ENCODE peak calls at places on chromosomes 12 and 14, in six cellular contexts. E, T, R, U, H and K are unnamed samples.

GRCh38 chr12:50839032-50839431 is 3.7 kb upstream of the TMPRSS12 start:
- DNase-seq in T (no peak), R (no peak), U (no peak), H (no peak), E (no peak), K (no peak)

GRCh38 chr12:15939111-15939510 is 28.0 kb downstream of the DERA start:
- DNase-seq in E (no peak), H (no peak), U (no peak), T (no peak), R (no peak), K (no peak)

GRCh38 chr14:24013654-24014514 is 25.2 kb downstream of the DHRS4L2 start:
- DNase-seq in U (no peak), R (no peak), T (peak; percentile 77), H (peak; percentile 79), E (peak; percentile 64), K (no peak)

GRCh38 chr12:102603021-102603420 is 122.7 kb upstream of the IGF1 start:
- DNase-seq in U (no peak), E (no peak), T (no peak), H (no peak), R (no peak), K (no peak)

GRCh38 chr14:24232645-24233537 is at the start of gene GMPR2:
- DNase-seq in H (peak; percentile 67), U (no peak), T (no peak), E (no peak), R (no peak), K (no peak)

GRCh38 chr14:98953544-98954346 is 318.3 kb downstream of the BCL11B start:
- DNase-seq in R (peak; percentile 65), H (no peak), E (peak; percentile 53), T (peak; percentile 70), U (peak; percentile 74), K (no peak)

GRCh38 chr12:116443706-116444589 is 115.2 kb upstream of the MAP1LC3B2 start:
- DNase-seq in U (peak; percentile 65), E (no peak), R (no peak), T (no peak), H (no peak), K (no peak)

GRCh38 chr14:68377459-68377858 is 415.4 kb downstream of the ZFP36L1 start:
- DNase-seq in T (peak; percentile 38), U (peak; percentile 75), E (peak; percentile 44), H (no peak), R (peak; percentile 69), K (no peak)

GRCh38 chr12:27460471-27460978 is 14.0 kb downstream of the SMCO2 start:
- DNase-seq in T (peak; percentile 39), H (no peak), R (no peak), U (no peak), E (peak; percentile 32), K (no peak)

GRCh38 chr12:113048716-113049127 is 7.8 kb upstream of the DTX1 start:
- DNase-seq in T (peak; percentile 73), H (peak; percentile 80), E (peak; percentile 80), R (no peak), U (peak; percentile 56), K (peak; percentile 60)

GRCh38 chr12:123384318-123384993 is 524 bp downstream of the KMT5A start:
- DNase-seq in R (peak; percentile 66), U (no peak), T (peak; percentile 42), E (peak; percentile 36), H (no peak), K (no peak)

DNA sequence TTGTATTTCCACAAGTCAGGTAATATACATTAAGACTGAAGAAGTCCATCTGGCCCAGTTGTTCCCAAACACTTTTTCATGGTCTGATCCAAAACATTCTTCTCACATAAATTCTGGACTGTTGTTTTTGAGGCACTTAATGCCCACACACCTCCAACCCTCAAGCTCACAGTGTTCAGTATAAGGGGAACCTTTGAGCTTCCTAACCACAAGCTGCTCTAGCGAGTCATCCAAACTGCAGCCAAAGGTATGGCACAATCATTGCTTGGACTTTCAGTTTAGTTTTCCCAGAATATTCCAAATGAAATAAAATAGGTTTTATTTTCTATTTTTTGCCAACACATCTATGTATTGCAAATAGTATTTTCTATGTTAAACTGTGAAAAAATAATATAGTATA is 103.0 kb downstream of the PUS7L start:
- DNase-seq in H (no peak), R (no peak), T (no peak), E (no peak), U (no peak), K (no peak)
- TF ChIP-seq CTCF in H (no peak), R (no peak), T (no peak), E (no peak), U (no peak), K (no peak)

GRCh38 chr14:53180272-53181221 is 27.4 kb upstream of the DDHD1 start:
- DNase-seq in E (no peak), U (no peak), T (peak; percentile 45), H (peak; percentile 31), R (no peak), K (no peak)
- TF ChIP-seq CTCF in E (no peak), U (peak; percentile 22), T (no peak), H (peak; percentile 31), R (no peak), K (no peak)

DNA sequence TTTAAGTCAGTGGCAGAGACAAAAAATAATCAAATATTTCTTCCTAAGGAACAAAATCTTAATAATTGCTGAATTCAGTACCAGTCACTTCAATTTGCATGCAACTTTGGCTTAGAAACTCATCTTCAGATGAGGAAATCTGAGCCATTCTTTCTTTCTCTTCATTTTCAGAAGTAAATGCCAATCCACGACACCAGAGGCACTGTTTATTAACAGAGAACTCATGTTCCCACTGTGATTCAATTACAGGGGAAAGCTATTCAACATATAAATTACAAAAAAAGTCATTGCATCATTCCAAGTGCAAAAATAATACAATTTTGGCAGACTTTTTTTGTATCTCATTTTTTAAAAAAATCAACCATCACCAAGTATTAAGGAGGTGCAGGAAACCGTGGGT is 816.1 kb upstream of the TMEM132C start:
- DNase-seq in E (no peak), T (no peak), H (no peak), U (no peak), R (no peak), K (no peak)
- TF ChIP-seq CTCF in E (no peak), T (no peak), H (no peak), U (no peak), R (no peak), K (no peak)

DNA sequence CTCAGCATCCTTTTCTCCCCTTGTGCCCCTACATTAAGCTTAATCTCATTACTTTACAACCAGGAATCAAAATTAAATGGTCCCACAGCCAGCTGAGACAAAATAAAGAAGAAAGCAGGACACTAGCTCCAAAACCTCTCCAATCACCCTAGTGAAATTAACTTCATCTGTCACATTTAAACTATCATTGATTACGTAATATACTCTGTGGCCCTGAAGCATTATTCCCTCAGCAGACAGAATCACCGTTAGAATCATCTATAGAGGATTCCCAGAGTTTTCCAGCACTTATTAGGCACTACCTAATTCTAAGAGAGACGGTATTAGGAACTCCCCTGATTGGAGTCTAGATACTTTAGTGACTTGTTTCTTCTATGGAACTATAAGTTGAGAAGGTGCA is at the start of gene OR4K17:
- DNase-seq in U (no peak), T (no peak), H (no peak), R (no peak), E (no peak), K (no peak)
- TF ChIP-seq CTCF in U (no peak), T (no peak), H (no peak), R (no peak), E (no peak), K (no peak)

GRCh38 chr12:76878899-76879709 is at the start of gene CSRP2:
- DNase-seq in T (peak; percentile 91), H (peak; percentile 92), R (peak; percentile 86), E (peak; percentile 92), U (no peak), K (peak; percentile 88)
- TF ChIP-seq CTCF in T (no peak), H (no peak), R (no peak), E (no peak), U (no peak), K (no peak)

GRCh38 chr12:55729592-55730446 is 1.0 kb upstream of the CD63 start:
- DNase-seq in U (peak; percentile 77), E (peak; percentile 88), R (peak; percentile 93), T (peak; percentile 91), H (peak; percentile 86), K (peak; percentile 76)
- TF ChIP-seq CTCF in U (no peak), E (no peak), R (no peak), T (peak; percentile 6), H (no peak), K (no peak)

GRCh38 chr12:1533205-1533601 is 61.2 kb downstream of the FBXL14 start:
- DNase-seq in U (no peak), E (no peak), R (no peak), T (no peak), H (peak; percentile 64), K (no peak)
- TF ChIP-seq CTCF in U (no peak), E (no peak), R (no peak), T (no peak), H (no peak), K (no peak)